ENCODE peak calls at places on chromosomes 4 and X, in four cellular contexts. Z, C, T and S are unnamed samples. For H3K36me3, the result is how much of the 10 kb centered on the place peaks cover.

GRCh38 chr4:86035688-86036087 is 324.2 kb downstream of the MAPK10 start:
- DNase-seq in Z (no peak), C (no peak), T (no peak), S (no peak)

GRCh38 chr4:139866270-139866962 is 200.8 kb downstream of the MGST2 start:
- DNase-seq in Z (no peak), C (no peak), T (no peak), S (no peak)

GRCh38 chr4:101331017-101331416 is 16.3 kb downstream of the PPP3CA start:
- DNase-seq in Z (no peak), C (no peak), T (no peak), S (no peak)

GRCh38 chr4:52842788-52843187 is 19.3 kb upstream of the RASL11B start:
- DNase-seq in Z (no peak), C (no peak), T (no peak), S (no peak)

GRCh38 chr4:159607824-159608223 is 504.9 kb downstream of the RAPGEF2 start:
- DNase-seq in Z (peak), C (no peak), T (no peak), S (no peak)

GRCh38 chr4:137861682-137862081 is 329.4 kb upstream of the PCDH18 start:
- DNase-seq in Z (peak), C (no peak), T (no peak), S (peak)

GRCh38 chrX:23515028-23515427 is 152.3 kb upstream of the PRDX4 start:
- DNase-seq in Z (no peak), C (no peak), T (no peak), S (no peak)

GRCh38 chr4:162931257-162931648 is 235.4 kb downstream of the NAF1 start:
- DNase-seq in Z (peak), C (no peak), T (no peak), S (no peak)

GRCh38 chr4:39085891-39086290 is 23.9 kb downstream of the KLHL5 start:
- DNase-seq in Z (peak), C (no peak), T (no peak), S (no peak)

GRCh38 chr4:113976937-113977855 is 2.3 kb downstream of the ARSJ start:
- DNase-seq in Z (peak), C (no peak), T (no peak), S (no peak)

GRCh38 chr4:150078041-150078995 is at the start of gene DCLK2:
- DNase-seq in Z (peak), C (peak), T (no peak), S (no peak)

GRCh38 chr4:66929748-66930147 is 615.6 kb downstream of the CENPC start:
- DNase-seq in Z (no peak), C (no peak), T (no peak), S (no peak)

GRCh38 chrX:25131055-25131454 is 115.3 kb upstream of the ARX start:
- DNase-seq in Z (no peak), C (no peak), T (no peak), S (no peak)

GRCh38 chr4:97924341-97924958 is 218.8 kb downstream of the STPG2 start:
- DNase-seq in Z (no peak), C (no peak), T (no peak), S (no peak)

GRCh38 chr4:125105561-125105960 is 209.2 kb upstream of the FAT4 start:
- DNase-seq in Z (peak), C (no peak), T (no peak), S (no peak)

GRCh38 chr4:106444557-106444956 is 76.0 kb upstream of the GIMD1 start:
- DNase-seq in Z (no peak), C (no peak), T (no peak), S (no peak)

GRCh38 chrX:97189668-97190067 is 306.0 kb downstream of the RPA4 start:
- DNase-seq in Z (no peak), C (no peak), T (no peak), S (no peak)

GRCh38 chrX:10296581-10296980 is 139.8 kb downstream of the CLCN4 start:
- DNase-seq in Z (peak), C (no peak), T (no peak), S (no peak)

GRCh38 chr4:139599594-139600374 is 43.8 kb upstream of the SETD7 start:
- DNase-seq in Z (peak), C (no peak), T (no peak), S (no peak)

GRCh38 chr4:177696438-177696966 is 254.3 kb upstream of the AGA start:
- DNase-seq in Z (no peak), C (no peak), T (no peak), S (no peak)

GRCh38 chr4:156584100-156584499 is 387.5 kb downstream of the PDGFC start:
- DNase-seq in Z (peak), C (no peak), T (no peak), S (peak)

GRCh38 chr4:109969087-109969486 is 56.4 kb downstream of the EGF start:
- DNase-seq in Z (no peak), C (no peak), T (no peak), S (no peak)

GRCh38 chr4:154433543-154433942 is 58.1 kb downstream of the DCHS2 start:
- DNase-seq in Z (peak), C (no peak), T (no peak), S (no peak)

GRCh38 chr4:173807347-173807746 is 277.3 kb upstream of the HAND2 start:
- DNase-seq in Z (no peak), C (no peak), T (no peak), S (no peak)

GRCh38 chrX:101659601-101660063 is at the start of gene ARMCX2:
- DNase-seq in Z (peak), C (peak), T (no peak), S (no peak)

GRCh38 chrX:150088766-150089518 is 150.7 kb upstream of the EOLA2 start:
- DNase-seq in Z (no peak), C (no peak), T (no peak), S (no peak)

GRCh38 chrX:150099316-150099715 is 161.0 kb upstream of the EOLA2 start:
- DNase-seq in Z (no peak), C (no peak), T (no peak), S (no peak)

GRCh38 chrX:150092549-150092948 is 154.3 kb upstream of the EOLA2 start:
- DNase-seq in Z (no peak), C (no peak), T (no peak), S (no peak)

GRCh38 chrX:150094996-150095395 is 156.7 kb upstream of the EOLA2 start:
- DNase-seq in Z (no peak), C (no peak), T (no peak), S (no peak)

GRCh38 chrX:150094375-150094774 is 156.1 kb upstream of the EOLA2 start:
- DNase-seq in Z (no peak), C (no peak), T (no peak), S (no peak)
- H3K36me3 ChIP-seq in Z (under half), C (under half), T (under half), S (under half)

DNA sequence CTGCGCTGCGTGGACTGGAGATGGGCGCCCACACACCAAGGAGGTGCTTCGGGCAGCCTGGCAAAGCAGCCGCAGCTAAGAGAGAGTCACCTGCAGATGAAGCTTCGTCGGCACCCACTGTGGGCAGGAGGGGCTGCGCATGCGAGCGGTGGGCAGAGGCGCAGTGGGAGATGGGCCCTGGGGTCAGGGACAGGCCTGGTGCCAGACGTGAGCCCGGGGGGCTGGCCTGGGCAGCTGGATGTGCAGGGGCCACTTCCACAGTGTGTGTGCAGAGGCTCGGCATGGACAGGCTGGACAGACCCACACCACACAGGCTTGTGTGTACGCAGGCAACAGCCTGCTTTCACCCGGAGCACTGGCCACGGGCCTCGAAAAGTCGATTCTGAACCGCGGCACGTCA is 18.6 kb downstream of the CTBP1 start:
- DNase-seq in Z (no peak), C (no peak), T (no peak), S (no peak)
- H3K36me3 ChIP-seq in Z (under half), C (under half), T (under half), S (under half)

GRCh38 chr4:47891928-47892327 is 22.5 kb downstream of the NFXL1 start:
- DNase-seq in Z (no peak), C (no peak), T (peak), S (no peak)
- H3K36me3 ChIP-seq in Z (half or more), C (under half), T (under half), S (half or more)

GRCh38 chr4:3524349-3524748 is 7.9 kb downstream of the LRPAP1 start:
- DNase-seq in Z (no peak), C (no peak), T (no peak), S (no peak)
- H3K36me3 ChIP-seq in Z (under half), C (half or more), T (under half), S (under half)

DNA sequence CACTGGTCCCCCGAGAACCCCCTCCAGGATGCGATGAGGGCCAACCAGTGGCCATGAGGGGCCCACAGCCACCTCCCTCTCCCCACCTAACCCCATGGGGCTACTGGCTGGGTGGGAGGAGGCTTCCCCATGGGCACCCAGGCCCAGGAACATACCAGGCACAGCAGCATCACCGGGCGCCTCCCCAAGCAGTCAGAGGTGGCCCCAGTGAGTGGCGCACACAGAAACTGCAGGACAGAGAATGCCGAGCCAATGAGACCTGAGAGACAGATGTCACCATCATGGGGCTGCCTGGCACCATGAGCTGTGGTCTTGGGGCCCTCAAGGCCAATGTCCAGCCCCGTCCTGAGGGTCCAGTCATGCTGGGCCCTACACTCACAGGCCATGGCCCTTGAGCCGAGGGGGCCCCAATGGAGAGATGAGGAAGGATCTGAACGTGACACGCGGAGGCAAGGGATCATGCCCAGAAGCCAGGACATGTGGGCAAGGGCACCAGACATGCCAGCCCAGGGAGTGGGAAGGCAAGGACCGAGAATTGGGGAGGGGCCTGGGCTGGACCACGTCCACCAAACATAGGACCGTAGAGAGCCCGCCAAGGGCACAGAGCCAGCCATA is 30.1 kb downstream of the NOP14 start:
- DNase-seq in Z (no peak), C (no peak), T (no peak), S (peak)
- H3K36me3 ChIP-seq in Z (under half), C (under half), T (under half), S (under half)

GRCh38 chr4:79864470-79865190 is 208.4 kb downstream of the ANTXR2 start:
- DNase-seq in Z (no peak), C (no peak), T (no peak), S (no peak)

GRCh38 chr4:79869597-79870336 is 203.3 kb downstream of the ANTXR2 start:
- DNase-seq in Z (no peak), C (no peak), T (no peak), S (no peak)

GRCh38 chr4:79863333-79863732 is 209.7 kb downstream of the ANTXR2 start:
- DNase-seq in Z (no peak), C (no peak), T (no peak), S (no peak)

GRCh38 chr4:79862842-79863241 is 210.2 kb downstream of the ANTXR2 start:
- DNase-seq in Z (no peak), C (no peak), T (no peak), S (no peak)

DNA sequence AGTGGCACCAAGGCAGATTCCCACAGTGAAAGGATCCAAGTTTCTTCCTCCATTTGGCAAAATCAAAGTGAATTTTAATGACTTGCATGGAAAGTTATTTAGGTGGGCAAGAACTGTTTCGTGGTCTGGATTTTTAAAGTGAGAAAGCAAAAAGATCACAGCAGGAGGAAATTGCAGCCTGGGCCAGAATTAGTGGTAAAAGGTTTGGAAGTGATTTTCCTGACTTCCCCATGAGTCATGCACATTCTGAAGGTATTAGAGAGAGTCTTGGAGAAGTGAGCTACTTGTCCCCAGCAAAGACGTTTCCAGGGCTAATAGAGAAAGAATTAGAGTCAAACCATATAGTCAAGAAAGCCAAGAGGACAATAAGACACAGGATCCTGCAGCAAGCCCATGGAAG is 207.8 kb downstream of the ANTXR2 start:
- DNase-seq in Z (peak), C (no peak), T (no peak), S (no peak)
- H3K36me3 ChIP-seq in Z (under half), C (under half), T (under half), S (under half)

GRCh38 chr4:185863946-185864345 is 52.0 kb upstream of the SORBS2 start:
- DNase-seq in Z (no peak), C (no peak), T (no peak), S (no peak)
- H3K36me3 ChIP-seq in Z (under half), C (under half), T (under half), S (under half)

GRCh38 chr4:1211951-1212545 is 36.9 kb downstream of the CTBP1 start:
- DNase-seq in Z (no peak), C (peak), T (no peak), S (no peak)
- H3K36me3 ChIP-seq in Z (under half), C (under half), T (under half), S (under half)

GRCh38 chr4:184408021-184408710 is 66.2 kb downstream of the IRF2 start:
- DNase-seq in Z (peak), C (no peak), T (no peak), S (no peak)
- H3K36me3 ChIP-seq in Z (under half), C (under half), T (under half), S (under half)

DNA sequence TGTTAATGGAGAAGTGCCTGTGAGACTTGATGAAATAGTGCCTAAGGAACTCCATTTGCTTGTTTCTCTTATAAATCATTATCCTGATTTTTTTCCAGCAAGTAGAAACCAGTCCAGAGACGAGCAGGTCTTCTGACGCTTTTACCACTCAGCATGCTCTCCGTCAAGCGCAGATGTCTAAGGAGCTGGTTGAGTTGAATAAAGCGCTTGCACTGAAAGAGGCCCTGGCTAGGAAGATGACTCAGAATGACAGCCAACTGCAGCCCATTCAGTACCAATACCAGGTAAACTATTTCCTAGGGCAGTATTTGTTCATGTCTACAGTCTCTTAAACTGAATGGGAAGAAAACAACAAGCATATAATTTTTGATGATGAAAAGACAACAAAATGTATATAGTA is 63.6 kb downstream of the KIF4A start:
- DNase-seq in Z (no peak), C (no peak), T (no peak), S (no peak)
- H3K36me3 ChIP-seq in Z (under half), C (under half), T (under half), S (under half)